ENCODE peak calls at places on chromosomes 16 and 17, in seven cellular contexts. O is transverse colon, X is stomach, H is esophagus muscularis mucosa, Z is suprapubic skin, F is SK-N-SH, S is K562. E is an unnamed sample.

GRCh38 chr17:62703776-62704380 is 76.4 kb downstream of the MRC2 start:
- DNase-seq in O (peak; percentile 76), X (peak; percentile 83), H (no peak), Z (peak; percentile 83), F (peak; percentile 96), S (peak; percentile 78), E (peak; percentile 84)

GRCh38 chr17:43891851-43892671 is 15.3 kb downstream of the MPP2 start:
- DNase-seq in O (no peak), X (no peak), H (no peak), Z (no peak), F (no peak), S (no peak), E (no peak)

GRCh38 chr17:1039511-1040215 is 42.7 kb downstream of the TIMM22 start:
- DNase-seq in O (peak; percentile 53), X (peak; percentile 75), H (peak; percentile 94), Z (peak; percentile 87), F (no peak), S (no peak), E (peak; percentile 86)

GRCh38 chr16:88282221-88283041 is 100.3 kb upstream of the ZNF469 start:
- DNase-seq in O (no peak), X (no peak), H (no peak), Z (no peak), F (peak; percentile 86), S (no peak), E (no peak)

GRCh38 chr17:79923974-79924638 is 84.9 kb upstream of the CBX4 start:
- DNase-seq in O (peak; percentile 82), X (peak; percentile 70), H (no peak), Z (no peak), F (peak; percentile 78), S (peak; percentile 74), E (peak; percentile 59)

GRCh38 chr17:76196675-76197074 is 43.6 kb downstream of the RNF157 start:
- DNase-seq in O (peak; percentile 33), X (peak; percentile 52), H (peak; percentile 94), Z (no peak), F (no peak), S (no peak), E (peak; percentile 48)

GRCh38 chr16:46817961-46818360 is 13.0 kb downstream of the C16orf87 start:
- DNase-seq in O (no peak), X (no peak), H (no peak), Z (no peak), F (no peak), S (no peak), E (no peak)

GRCh38 chr16:54489225-54489781 is 202.7 kb upstream of the IRX3 start:
- DNase-seq in O (peak; percentile 82), X (peak; percentile 54), H (no peak), Z (no peak), F (no peak), S (no peak), E (no peak)

GRCh38 chr16:1708768-1709180 is 2.8 kb downstream of the MAPK8IP3 start:
- DNase-seq in O (no peak), X (no peak), H (no peak), Z (no peak), F (no peak), S (peak; percentile 49), E (no peak)

GRCh38 chr16:4612474-4612931 is 2.2 kb downstream of the UBALD1 start:
- DNase-seq in O (no peak), X (no peak), H (no peak), Z (no peak), F (peak; percentile 63), S (no peak), E (no peak)

GRCh38 chr17:40538019-40538935 is 27.0 kb downstream of the CCR7 start:
- DNase-seq in O (no peak), X (no peak), H (no peak), Z (peak; percentile 68), F (no peak), S (no peak), E (peak; percentile 78)

GRCh38 chr17:43330876-43331639 is 67.7 kb upstream of the ARL4D start:
- DNase-seq in O (no peak), X (no peak), H (no peak), Z (no peak), F (no peak), S (no peak), E (no peak)

GRCh38 chr17:39671651-39672521 is 3.6 kb downstream of the PNMT start:
- DNase-seq in O (peak; percentile 67), X (peak; percentile 57), H (no peak), Z (peak; percentile 61), F (peak; percentile 86), S (peak; percentile 62), E (no peak)

GRCh38 chr17:65627892-65628622 is 66.6 kb upstream of the AXIN2 start:
- DNase-seq in O (peak; percentile 71), X (peak; percentile 67), H (no peak), Z (no peak), F (no peak), S (no peak), E (no peak)

GRCh38 chr16:66525396-66526180 is 24.3 kb downstream of the TK2 start:
- DNase-seq in O (no peak), X (no peak), H (no peak), Z (no peak), F (no peak), S (no peak), E (no peak)

GRCh38 chr17:44362964-44363612 is 565 bp downstream of the FAM171A2 start:
- DNase-seq in O (no peak), X (no peak), H (no peak), Z (peak; percentile 66), F (peak; percentile 89), S (peak; percentile 83), E (peak; percentile 87)

GRCh38 chr17:1229354-1229890 is 40.8 kb upstream of the BHLHA9 start:
- DNase-seq in O (peak; percentile 89), X (peak; percentile 71), H (peak; percentile 94), Z (peak; percentile 88), F (peak; percentile 75), S (peak; percentile 61), E (peak; percentile 95)

GRCh38 chr17:13346996-13347762 is 254.6 kb downstream of the HS3ST3A1 start:
- DNase-seq in O (no peak), X (no peak), H (no peak), Z (no peak), F (no peak), S (no peak), E (no peak)

GRCh38 chr16:11327277-11328171 is 17.7 kb upstream of the RMI2 start:
- DNase-seq in O (peak; percentile 53), X (no peak), H (no peak), Z (no peak), F (no peak), S (no peak), E (no peak)

GRCh38 chr16:11329891-11330290 is 15.4 kb upstream of the RMI2 start:
- DNase-seq in O (no peak), X (no peak), H (no peak), Z (no peak), F (no peak), S (no peak), E (no peak)

GRCh38 chr16:11326737-11327276 is 18.5 kb upstream of the RMI2 start:
- DNase-seq in O (no peak), X (no peak), H (no peak), Z (no peak), F (no peak), S (no peak), E (no peak)

GRCh38 chr16:11329080-11329491 is 16.2 kb upstream of the RMI2 start:
- DNase-seq in O (no peak), X (no peak), H (no peak), Z (no peak), F (no peak), S (no peak), E (no peak)

DNA sequence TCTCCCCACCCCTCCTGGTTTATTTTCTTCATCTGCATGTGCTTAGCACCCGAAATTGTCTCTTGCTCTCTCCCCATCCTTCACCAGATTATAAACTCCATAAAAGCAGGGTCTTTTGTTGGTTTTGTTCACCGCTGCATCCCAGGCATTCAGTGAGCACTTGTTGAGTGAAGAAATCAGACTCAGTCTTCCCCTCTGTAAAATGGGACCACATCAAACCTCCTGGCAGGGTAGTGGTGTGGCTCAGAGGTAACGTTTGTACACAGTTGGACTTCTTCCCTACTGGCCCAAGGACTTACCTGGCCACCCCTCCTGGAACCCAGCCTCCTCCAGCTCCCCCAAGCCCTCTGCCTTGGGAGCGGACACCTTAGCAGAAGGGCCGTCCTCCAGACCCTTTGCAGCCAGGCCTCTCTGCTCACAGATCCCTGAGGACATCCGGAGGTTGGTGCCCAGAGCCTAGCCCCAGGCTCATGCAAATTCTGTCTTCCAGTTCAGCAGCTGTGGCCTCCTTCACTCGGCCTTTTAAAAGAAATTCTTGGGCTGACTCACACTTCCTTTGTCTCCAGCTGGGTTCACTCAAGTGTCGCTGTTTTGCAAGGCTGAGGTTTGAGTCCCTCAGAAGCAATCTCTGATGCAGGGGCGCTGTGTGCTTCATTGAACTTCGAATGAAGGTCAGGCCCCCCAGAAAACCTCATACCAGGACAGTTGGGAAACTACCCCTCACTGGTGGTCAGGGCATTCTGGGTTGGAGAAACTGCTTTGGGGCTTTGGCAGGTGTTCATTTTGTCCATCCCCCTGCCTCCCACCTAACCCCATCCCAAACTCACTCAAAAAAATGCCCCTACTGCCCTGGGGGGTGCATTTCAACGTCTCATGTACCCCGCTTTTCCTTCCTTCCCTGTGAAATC is 16.8 kb upstream of the RMI2 start:
- DNase-seq in O (peak; percentile 75), X (peak; percentile 62), H (peak; percentile 95), Z (no peak), F (no peak), S (no peak), E (no peak)
- TF ChIP-seq POLR2AphosphoS5 in O (peak; percentile 79), X (peak; percentile 68), H (peak; percentile 54), Z (no peak), F (peak; percentile 80), S (no peak), E (peak; percentile 70)

DNA sequence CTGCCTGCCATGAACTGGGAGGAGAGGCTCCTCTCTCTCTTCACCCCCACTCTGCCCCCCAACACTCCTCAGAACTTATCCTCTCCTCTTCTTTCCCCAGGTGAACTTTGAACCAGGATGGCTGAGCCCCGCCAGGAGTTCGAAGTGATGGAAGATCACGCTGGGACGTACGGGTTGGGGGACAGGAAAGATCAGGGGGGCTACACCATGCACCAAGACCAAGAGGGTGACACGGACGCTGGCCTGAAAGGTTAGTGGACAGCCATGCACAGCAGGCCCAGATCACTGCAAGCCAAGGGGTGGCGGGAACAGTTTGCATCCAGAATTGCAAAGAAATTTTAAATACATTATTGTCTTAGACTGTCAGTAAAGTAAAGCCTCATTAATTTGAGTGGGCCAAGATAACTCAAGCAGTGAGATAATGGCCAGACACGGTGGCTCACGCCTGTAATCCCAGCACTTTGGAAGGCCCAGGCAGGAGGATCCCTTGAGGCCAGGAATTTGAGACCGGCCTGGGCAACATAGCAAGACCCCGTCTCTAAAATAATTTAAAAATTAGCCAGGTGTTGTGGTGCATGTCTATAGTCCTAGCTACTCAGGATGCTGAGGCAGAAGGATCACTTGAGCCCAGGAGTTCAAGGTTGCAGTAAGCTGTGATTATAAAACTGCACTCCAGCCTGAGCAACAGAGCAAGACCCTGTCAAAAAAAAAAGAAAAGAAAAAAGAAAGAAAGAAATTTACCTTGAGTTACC is 36.7 kb upstream of the STH start:
- DNase-seq in O (no peak), X (no peak), H (no peak), Z (no peak), F (no peak), S (no peak), E (no peak)
- TF ChIP-seq CTCF in O (no peak), X (no peak), H (no peak), Z (no peak), F (no peak), S (no peak), E (no peak)

GRCh38 chr17:58822148-58823050 is 66.7 kb downstream of the PPM1E start:
- DNase-seq in O (no peak), X (no peak), H (no peak), Z (no peak), F (peak; percentile 40), S (no peak), E (no peak)
- TF ChIP-seq EP300 in O (no peak), X (no peak), H (no peak), Z (no peak), F (no peak), S (no peak), E (no peak)

GRCh38 chr17:82105417-82105881 is 7.4 kb upstream of the FASN start:
- DNase-seq in O (no peak), X (no peak), H (no peak), Z (peak; percentile 59), F (no peak), S (no peak), E (peak; percentile 76)
- TF ChIP-seq POLR2AphosphoS5 in O (no peak), X (no peak), H (no peak), Z (no peak), F (no peak), S (no peak), E (no peak)

E was measured in upper lobe of left lung.